ENCODE peak calls at places on chromosomes 16 and 17, in nine cellular contexts. H is lower lobe of right lung; N is CD4-positive, alpha-beta T cell; R is Peyer's patch; M is mesothelial cell of epicardium; F is GM12865; W is neural progenitor cell; X is MCF 10A; S is Calu3. A is an unnamed sample.

GRCh38 chr17:29042679-29043538 is at the start of gene PIPOX:
- DNase-seq in H (peak; percentile 50), N (no peak), R (no peak), M (peak; percentile 43), F (peak; percentile 18), W (peak; percentile 92), X (peak; percentile 53), S (peak; percentile 50), A (peak; percentile 50)

GRCh38 chr17:4005296-4006164 is 41.3 kb upstream of the ATP2A3 start:
- DNase-seq in H (no peak), N (no peak), R (peak; percentile 54), M (no peak), F (no peak), W (no peak), X (no peak), S (no peak), A (no peak)

GRCh38 chr17:53628011-53628410 is 194.7 kb upstream of the KIF2B start:
- DNase-seq in H (no peak), N (no peak), R (no peak), M (no peak), F (no peak), W (no peak), X (peak; percentile 54), S (no peak), A (no peak)

GRCh38 chr17:37541880-37542675 is 52.4 kb downstream of the DUSP14 start:
- DNase-seq in H (no peak), N (no peak), R (no peak), M (no peak), F (no peak), W (no peak), X (peak; percentile 14), S (no peak), A (no peak)

GRCh38 chr17:58112970-58113631 is 29.9 kb downstream of the DYNLL2 start:
- DNase-seq in H (peak; percentile 75), N (peak; percentile 73), R (peak; percentile 78), M (peak; percentile 86), F (peak; percentile 78), W (peak; percentile 83), X (peak; percentile 81), S (peak; percentile 74), A (peak; percentile 87)

GRCh38 chr17:49459401-49459984 is 35.6 kb upstream of the NGFR start:
- DNase-seq in H (no peak), N (no peak), R (no peak), M (no peak), F (no peak), W (no peak), X (no peak), S (no peak), A (no peak)

GRCh38 chr16:740764-741505 is at the start of gene CIAO3:
- DNase-seq in H (peak; percentile 93), N (peak; percentile 93), R (peak; percentile 94), M (peak; percentile 99), F (peak; percentile 97), W (peak; percentile 97), X (peak; percentile 88), S (peak; percentile 96), A (peak; percentile 96)

GRCh38 chr17:29918922-29919856 is 10.8 kb downstream of the SSH2 start:
- DNase-seq in H (no peak), N (no peak), R (no peak), M (no peak), F (no peak), W (no peak), X (peak; percentile 5), S (no peak), A (no peak)

GRCh38 chr16:73605309-73605708 is 557.4 kb upstream of the ZFHX3 start:
- DNase-seq in H (no peak), N (no peak), R (no peak), M (no peak), F (no peak), W (peak; percentile 57), X (no peak), S (no peak), A (no peak)

GRCh38 chr17:64707077-64707591 is 45.0 kb upstream of the SMURF2 start:
- DNase-seq in H (peak; percentile 91), N (no peak), R (peak; percentile 91), M (peak; percentile 53), F (no peak), W (no peak), X (peak; percentile 98), S (peak; percentile 78), A (peak; percentile 72)

GRCh38 chr17:19410875-19411291 is at the start of gene RNF112:
- DNase-seq in H (no peak), N (no peak), R (no peak), M (no peak), F (no peak), W (peak; percentile 51), X (no peak), S (no peak), A (no peak)

GRCh38 chr17:77839324-77840155 is 119.0 kb upstream of the TNRC6C start:
- DNase-seq in H (no peak), N (no peak), R (peak; percentile 14), M (no peak), F (no peak), W (no peak), X (no peak), S (no peak), A (no peak)

GRCh38 chr16:46980926-46981325 is 7.5 kb upstream of the DNAJA2 start:
- DNase-seq in H (no peak), N (no peak), R (no peak), M (no peak), F (no peak), W (no peak), X (no peak), S (no peak), A (no peak)

GRCh38 chr17:41324180-41325075 is 8.9 kb upstream of the KRTAP17-1 start:
- DNase-seq in H (no peak), N (no peak), R (no peak), M (no peak), F (no peak), W (peak; percentile 60), X (peak; percentile 51), S (peak; percentile 82), A (no peak)
- TF ChIP-seq CTCF in H (peak; percentile 10), N (peak; percentile 34), R (no peak), M (no peak), F (no peak), W (peak; percentile 49), X (peak; percentile 35), S (peak; percentile 71), A (no peak)

GRCh38 chr16:28210979-28211505 is 723 bp downstream of the XPO6 start:
- DNase-seq in H (peak; percentile 78), N (peak; percentile 55), R (peak; percentile 81), M (peak; percentile 53), F (peak; percentile 74), W (peak; percentile 64), X (peak; percentile 72), S (peak; percentile 83), A (peak; percentile 48)

GRCh38 chr16:28210264-28210663 is 1.5 kb downstream of the XPO6 start:
- DNase-seq in H (no peak), N (no peak), R (no peak), M (no peak), F (no peak), W (no peak), X (peak; percentile 10), S (no peak), A (no peak)

GRCh38 chr16:28212532-28212873 is 738 bp upstream of the XPO6 start:
- DNase-seq in H (no peak), N (no peak), R (no peak), M (no peak), F (no peak), W (no peak), X (peak; percentile 51), S (no peak), A (peak; percentile 8)

GRCh38 chr16:28211758-28212531 is at the start of gene XPO6:
- DNase-seq in H (peak; percentile 97), N (peak; percentile 99), R (peak; percentile 98), M (peak; percentile 100), F (peak; percentile 98), W (peak; percentile 97), X (peak; percentile 90), S (peak; percentile 99), A (peak; percentile 99)

DNA sequence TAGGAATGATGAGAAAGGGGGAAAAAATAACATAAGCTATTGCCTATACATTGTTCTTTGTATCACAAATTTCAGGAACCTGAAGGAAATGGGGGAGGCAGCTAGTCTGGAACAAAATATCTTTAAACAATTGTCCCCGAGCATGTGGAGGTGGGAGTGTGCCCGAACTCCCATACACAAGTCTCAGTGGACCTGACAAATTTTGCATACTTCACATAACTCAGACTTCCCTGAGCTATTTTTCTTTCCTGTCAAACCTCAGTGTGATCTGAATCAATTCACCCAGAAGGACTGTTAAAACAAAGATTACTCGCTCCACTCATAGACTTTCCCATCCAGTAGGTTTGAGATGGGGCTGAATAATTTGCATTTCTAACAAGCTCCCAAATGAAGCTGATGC is 1.6 kb upstream of the XPO6 start:
- DNase-seq in H (no peak), N (no peak), R (no peak), M (no peak), F (no peak), W (no peak), X (no peak), S (no peak), A (no peak)
- TF ChIP-seq CTCF in H (no peak), N (no peak), R (no peak), M (no peak), F (no peak), W (no peak), X (no peak), S (no peak), A (no peak)

DNA sequence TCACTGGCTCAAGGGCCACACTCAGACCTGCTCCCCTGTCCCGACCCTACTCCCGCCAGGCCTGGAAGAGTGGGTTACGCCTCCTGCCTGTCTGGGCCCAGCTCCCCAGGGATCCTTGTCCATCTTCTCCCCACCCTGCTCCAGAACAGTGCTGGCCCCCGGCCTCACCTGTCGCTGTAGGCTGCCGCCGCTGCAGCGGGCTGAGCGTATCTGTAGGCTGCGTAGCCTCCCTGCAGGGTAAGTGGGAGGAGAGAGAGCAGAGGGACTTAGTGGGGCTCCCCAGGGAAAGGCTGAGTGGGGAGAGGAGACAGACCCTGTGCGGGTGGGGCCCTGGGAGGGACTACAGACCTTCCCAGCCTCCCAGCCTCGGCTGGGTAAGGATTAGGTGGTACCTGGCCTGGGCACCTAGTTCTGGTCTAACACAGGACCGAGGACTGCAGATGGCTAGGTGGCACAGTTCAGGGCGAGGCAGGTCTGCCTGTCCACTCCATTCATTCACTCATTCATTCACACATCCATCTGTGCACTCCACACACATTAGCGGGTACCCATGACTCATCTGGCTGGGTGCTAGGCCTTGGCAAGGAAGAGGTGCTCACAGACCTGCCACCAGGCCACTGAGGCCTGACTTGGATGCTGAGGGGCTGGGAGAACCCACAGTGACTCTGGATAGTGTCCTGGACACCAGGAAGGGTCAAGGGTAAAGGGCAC is 20.9 kb downstream of the ENGASE start:
- DNase-seq in H (no peak), N (no peak), R (no peak), M (no peak), F (no peak), W (no peak), X (peak; percentile 23), S (no peak), A (no peak)
- TF ChIP-seq CTCF in H (no peak), N (no peak), R (no peak), M (no peak), F (no peak), W (no peak), X (no peak), S (no peak), A (no peak)

DNA sequence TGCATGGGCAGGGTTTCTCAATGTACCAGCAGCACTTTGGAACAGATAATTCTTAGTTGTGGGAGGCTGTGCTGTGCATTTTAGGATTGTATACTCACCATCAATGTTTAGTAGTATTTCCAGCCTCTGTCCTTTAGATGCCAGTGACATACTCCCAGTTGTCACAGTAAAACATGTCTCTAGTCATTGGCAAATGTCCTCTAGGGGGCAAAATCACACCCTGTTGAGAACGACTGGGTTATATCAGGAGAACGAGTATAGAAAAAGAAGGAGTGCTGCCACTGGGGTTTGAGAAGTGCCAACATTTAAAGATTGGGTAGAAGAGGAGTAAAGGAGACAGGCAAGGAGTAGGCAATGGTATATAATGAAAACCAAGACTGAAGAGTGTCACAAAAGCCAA is 37.9 kb upstream of the SMIM36 start:
- DNase-seq in H (no peak), N (no peak), R (no peak), M (no peak), F (peak; percentile 53), W (peak; percentile 56), X (peak; percentile 47), S (peak; percentile 30), A (no peak)
- TF ChIP-seq CTCF in H (no peak), N (no peak), R (no peak), M (no peak), F (peak; percentile 51), W (peak; percentile 66), X (no peak), S (no peak), A (peak; percentile 30)

A was measured in endothelial cell.